ENCODE peak calls at places on chromosomes 7 and 10, in ten cellular contexts. W is Peyer's patch; S is thyroid gland; Y is CD8-positive, alpha-beta T cell; B is cardiac fibroblast; U is WTC11; H is HL-60; O is psoas muscle; A is lower leg skin; Q is DND-41. Z is an unnamed sample.

GRCh38 chr10:34433241-34434076 is 381.6 kb downstream of the PARD3 start:
- DNase-seq in W (no peak), S (no peak), Y (no peak), B (peak), U (no peak), H (no peak), O (no peak), A (no peak), Q (no peak), Z (no peak)

GRCh38 chr7:69656890-69657289 is 58.6 kb downstream of the AUTS2 start:
- DNase-seq in W (no peak), S (no peak), Y (no peak), B (peak), U (no peak), H (no peak), O (peak), A (peak), Q (no peak), Z (peak)

GRCh38 chr10:77667426-77668324 is 30.1 kb upstream of the KCNMA1 start:
- DNase-seq in W (no peak), S (no peak), Y (no peak), B (no peak), U (no peak), H (no peak), O (no peak), A (no peak), Q (no peak), Z (no peak)

GRCh38 chr10:29920408-29921070 is 138.8 kb downstream of the JCAD start:
- DNase-seq in W (no peak), S (no peak), Y (no peak), B (no peak), U (no peak), H (no peak), O (no peak), A (no peak), Q (no peak), Z (no peak)

GRCh38 chr7:108464743-108465142 is 8.5 kb upstream of the NRCAM start:
- DNase-seq in W (no peak), S (no peak), Y (no peak), B (no peak), U (no peak), H (no peak), O (no peak), A (no peak), Q (no peak), Z (no peak)

GRCh38 chr10:91432175-91432574 is 22.0 kb downstream of the HECTD2 start:
- DNase-seq in W (no peak), S (no peak), Y (no peak), B (no peak), U (no peak), H (no peak), O (no peak), A (no peak), Q (no peak), Z (no peak)

GRCh38 chr10:125231116-125231812 is 70.9 kb upstream of the CTBP2 start:
- DNase-seq in W (no peak), S (no peak), Y (no peak), B (peak), U (peak), H (no peak), O (peak), A (peak), Q (no peak), Z (peak)

GRCh38 chr10:71128311-71129010 is 83.9 kb upstream of the UNC5B start:
- DNase-seq in W (no peak), S (no peak), Y (no peak), B (peak), U (no peak), H (no peak), O (no peak), A (peak), Q (no peak), Z (no peak)

GRCh38 chr7:106480161-106480579 is 180.8 kb downstream of the CCDC71L start:
- DNase-seq in W (no peak), S (no peak), Y (no peak), B (no peak), U (no peak), H (no peak), O (no peak), A (no peak), Q (no peak), Z (no peak)

GRCh38 chr10:3526721-3527120 is 258.3 kb downstream of the KLF6 start:
- DNase-seq in W (no peak), S (no peak), Y (no peak), B (peak), U (no peak), H (no peak), O (no peak), A (no peak), Q (no peak), Z (no peak)

GRCh38 chr7:7736671-7737070 is 18.3 kb upstream of the RPA3 start:
- DNase-seq in W (no peak), S (no peak), Y (no peak), B (no peak), U (peak), H (no peak), O (no peak), A (no peak), Q (no peak), Z (no peak)

GRCh38 chr7:158052381-158053095 is 535.1 kb downstream of the PTPRN2 start:
- DNase-seq in W (peak), S (no peak), Y (no peak), B (no peak), U (no peak), H (no peak), O (no peak), A (peak), Q (no peak), Z (no peak)

GRCh38 chr7:89064831-89065230 is 269.3 kb upstream of the TEX47 start:
- DNase-seq in W (no peak), S (no peak), Y (no peak), B (no peak), U (no peak), H (no peak), O (no peak), A (no peak), Q (no peak), Z (no peak)

GRCh38 chr7:36686499-36686898 is 37.8 kb downstream of the AOAH start:
- DNase-seq in W (no peak), S (no peak), Y (peak), B (peak), U (no peak), H (no peak), O (no peak), A (no peak), Q (peak), Z (no peak)

GRCh38 chr7:151877911-151878835 is 1.3 kb upstream of the PRKAG2 start:
- DNase-seq in W (peak), S (no peak), Y (no peak), B (no peak), U (no peak), H (no peak), O (no peak), A (no peak), Q (no peak), Z (no peak)

GRCh38 chr10:32005050-32005449 is 51.2 kb downstream of the KIF5B start:
- DNase-seq in W (no peak), S (no peak), Y (peak), B (peak), U (peak), H (no peak), O (no peak), A (no peak), Q (peak), Z (peak)

GRCh38 chr7:2049782-2050510 is 182.8 kb downstream of the MAD1L1 start:
- DNase-seq in W (no peak), S (no peak), Y (no peak), B (no peak), U (no peak), H (no peak), O (peak), A (no peak), Q (no peak), Z (no peak)

GRCh38 chr10:98172495-98172894 is 38.0 kb downstream of the R3HCC1L start:
- DNase-seq in W (no peak), S (no peak), Y (no peak), B (no peak), U (no peak), H (no peak), O (no peak), A (no peak), Q (no peak), Z (no peak)

GRCh38 chr10:3203198-3203597 is 30.6 kb upstream of the PITRM1 start:
- DNase-seq in W (no peak), S (no peak), Y (no peak), B (no peak), U (no peak), H (no peak), O (no peak), A (no peak), Q (no peak), Z (no peak)

GRCh38 chr10:93061594-93062498 is 1.2 kb downstream of the CYP26C1 start:
- DNase-seq in W (peak), S (no peak), Y (no peak), B (peak), U (no peak), H (no peak), O (no peak), A (no peak), Q (no peak), Z (no peak)

GRCh38 chr10:131909929-131910328 is 9.1 kb downstream of the PPP2R2D start:
- DNase-seq in W (no peak), S (no peak), Y (no peak), B (no peak), U (no peak), H (no peak), O (no peak), A (no peak), Q (no peak), Z (no peak)

GRCh38 chr10:30540286-30540685 is 89.3 kb downstream of the LYZL2 start:
- DNase-seq in W (no peak), S (no peak), Y (no peak), B (no peak), U (no peak), H (no peak), O (no peak), A (no peak), Q (no peak), Z (no peak)

GRCh38 chr7:117274951-117275350 is 47.9 kb downstream of the WNT2 start:
- DNase-seq in W (no peak), S (no peak), Y (no peak), B (no peak), U (no peak), H (no peak), O (no peak), A (no peak), Q (no peak), Z (no peak)

GRCh38 chr10:792792-793100 is 103.3 kb upstream of the DIP2C start:
- DNase-seq in W (no peak), S (no peak), Y (no peak), B (peak), U (no peak), H (no peak), O (no peak), A (peak), Q (no peak), Z (no peak)

GRCh38 chr10:93461124-93461806 is 20.9 kb downstream of the MYOF start:
- DNase-seq in W (no peak), S (peak), Y (no peak), B (peak), U (no peak), H (no peak), O (no peak), A (no peak), Q (no peak), Z (no peak)

GRCh38 chr7:108613147-108613948 is 43.7 kb downstream of the DNAJB9 start:
- DNase-seq in W (no peak), S (no peak), Y (no peak), B (peak), U (no peak), H (peak), O (no peak), A (no peak), Q (no peak), Z (peak)

GRCh38 chr7:92813390-92814024 is 22.9 kb downstream of the CDK6 start:
- DNase-seq in W (no peak), S (no peak), Y (no peak), B (peak), U (no peak), H (no peak), O (no peak), A (no peak), Q (peak), Z (no peak)

GRCh38 chr7:99106411-99106810 is 37.5 kb downstream of the SMURF1 start:
- DNase-seq in W (no peak), S (no peak), Y (no peak), B (no peak), U (no peak), H (no peak), O (no peak), A (no peak), Q (no peak), Z (no peak)

DNA sequence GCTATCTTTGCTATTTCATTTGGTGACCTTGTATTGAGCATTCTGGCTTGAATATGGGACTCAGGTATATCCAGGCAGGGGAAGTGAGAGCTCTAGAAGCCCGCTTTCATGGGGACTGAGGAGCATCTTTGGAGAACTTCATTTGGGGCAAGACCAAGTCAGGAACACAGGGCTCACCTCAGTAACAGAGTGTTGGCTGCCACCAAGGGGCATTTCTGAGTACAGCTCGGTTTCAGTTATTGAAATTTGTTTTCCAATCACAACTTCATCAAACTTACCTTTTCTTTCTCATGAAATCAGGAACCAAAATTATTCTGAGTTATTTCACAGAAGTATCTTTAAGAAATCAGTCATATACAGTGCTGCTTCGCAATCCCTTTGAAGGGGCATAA is 337.2 kb downstream of the C7orf25 start:
- DNase-seq in W (no peak), S (no peak), Y (no peak), B (no peak), U (no peak), H (no peak), O (no peak), A (no peak), Q (no peak), Z (peak)
- TF ChIP-seq CTCF in W (peak), S (no peak), Y (no peak), B (peak), U (no peak), H (no peak), O (peak), A (no peak), Q (peak), Z (peak)

GRCh38 chr7:90453931-90454330 is 15.5 kb upstream of the PTTG1IP2 start:
- DNase-seq in W (no peak), S (no peak), Y (no peak), B (no peak), U (no peak), H (no peak), O (no peak), A (no peak), Q (no peak), Z (no peak)

GRCh38 chr7:90459888-90460287 is 9.6 kb upstream of the PTTG1IP2 start:
- DNase-seq in W (no peak), S (no peak), Y (no peak), B (peak), U (no peak), H (no peak), O (no peak), A (no peak), Q (no peak), Z (peak)

GRCh38 chr7:90453259-90453891 is 16.1 kb upstream of the PTTG1IP2 start:
- DNase-seq in W (no peak), S (no peak), Y (no peak), B (no peak), U (no peak), H (no peak), O (no peak), A (no peak), Q (no peak), Z (no peak)

GRCh38 chr7:90458104-90458503 is 11.3 kb upstream of the PTTG1IP2 start:
- DNase-seq in W (no peak), S (no peak), Y (no peak), B (no peak), U (no peak), H (no peak), O (no peak), A (no peak), Q (no peak), Z (no peak)

DNA sequence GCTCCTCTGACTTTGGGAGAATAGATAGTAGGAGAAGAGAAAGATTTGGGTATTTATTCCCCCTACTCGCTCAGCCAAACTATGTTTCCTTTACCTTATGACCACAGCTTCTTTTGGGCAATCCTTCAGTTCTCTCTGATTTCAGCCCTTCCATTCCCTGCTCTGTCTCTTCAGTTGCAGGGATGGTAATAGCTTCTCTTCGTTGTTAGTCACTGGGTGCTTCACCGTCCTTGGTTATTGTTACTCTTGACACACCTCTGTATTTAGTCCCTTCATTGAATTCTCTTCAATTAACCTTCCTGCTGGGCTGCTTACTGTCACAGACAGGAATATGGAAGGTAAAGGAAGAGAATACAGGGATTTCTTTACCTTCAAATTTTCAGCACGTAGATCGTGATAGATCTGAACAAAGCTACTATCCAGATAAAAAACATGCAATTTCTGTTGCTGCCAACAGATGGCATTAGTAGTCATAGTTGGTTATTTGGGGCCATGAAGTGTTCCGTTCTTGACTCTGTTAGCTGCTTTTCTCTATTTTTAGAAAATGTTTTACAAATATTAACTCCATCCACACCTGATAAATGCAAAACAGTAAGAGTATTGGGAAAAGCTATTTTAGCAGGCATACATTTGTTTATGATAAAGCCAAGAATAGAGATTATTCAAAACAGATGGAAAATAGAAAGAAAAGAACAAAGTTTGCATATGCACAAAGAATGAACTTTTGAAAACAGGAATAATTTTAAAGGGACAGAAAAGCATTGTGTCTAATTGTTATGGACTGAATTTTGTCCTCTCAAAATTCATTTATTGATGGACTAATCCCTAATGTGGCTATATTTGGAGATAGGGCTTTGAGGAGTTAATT is 14.0 kb upstream of the PTTG1IP2 start:
- DNase-seq in W (no peak), S (no peak), Y (no peak), B (peak), U (no peak), H (peak), O (no peak), A (no peak), Q (no peak), Z (peak)
- TF ChIP-seq CTCF in W (peak), S (peak), Y (peak), B (peak), U (peak), H (peak), O (peak), A (no peak), Q (peak), Z (peak)

DNA sequence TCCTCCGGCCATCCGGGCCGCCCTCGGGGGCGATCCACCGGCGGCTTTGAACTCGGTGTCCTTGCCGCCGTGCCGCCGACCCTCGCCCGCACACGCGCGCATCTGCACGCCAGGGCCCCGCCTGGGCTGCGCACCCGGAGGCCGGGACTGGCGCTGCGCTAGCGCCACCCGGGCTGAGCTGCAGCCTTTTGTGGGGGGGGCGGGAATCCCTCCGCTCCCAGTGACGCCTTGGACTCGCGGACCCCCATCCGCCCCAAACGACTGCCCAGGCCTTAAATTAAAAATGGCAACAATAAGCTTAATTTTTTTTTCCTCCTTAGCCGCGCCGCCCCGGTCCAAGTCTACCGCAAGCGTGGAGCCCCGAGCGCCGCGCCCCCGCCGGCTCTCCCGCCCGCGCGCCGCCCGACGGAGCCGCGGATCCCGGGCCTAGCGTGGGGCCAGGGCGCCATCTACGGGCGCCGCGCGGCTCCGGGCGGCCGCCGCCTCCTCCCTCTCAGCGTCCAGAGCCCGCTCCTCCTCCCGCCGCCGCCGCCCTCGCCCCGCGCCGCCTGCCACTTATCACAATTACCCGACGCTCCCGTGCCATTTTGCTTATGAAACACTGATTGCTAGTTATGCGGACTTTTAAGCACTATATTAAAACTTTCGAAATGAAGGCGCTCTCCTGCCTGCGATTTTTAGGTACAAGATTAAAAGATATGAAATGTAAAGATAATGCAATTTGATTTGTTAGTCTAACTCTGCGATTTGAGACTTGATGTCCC is 7.5 kb upstream of the EBF3 start:
- DNase-seq in W (peak), S (peak), Y (no peak), B (peak), U (peak), H (peak), O (peak), A (no peak), Q (no peak), Z (peak)
- TF ChIP-seq CTCF in W (peak), S (no peak), Y (no peak), B (peak), U (no peak), H (no peak), O (peak), A (no peak), Q (no peak), Z (peak)

DNA sequence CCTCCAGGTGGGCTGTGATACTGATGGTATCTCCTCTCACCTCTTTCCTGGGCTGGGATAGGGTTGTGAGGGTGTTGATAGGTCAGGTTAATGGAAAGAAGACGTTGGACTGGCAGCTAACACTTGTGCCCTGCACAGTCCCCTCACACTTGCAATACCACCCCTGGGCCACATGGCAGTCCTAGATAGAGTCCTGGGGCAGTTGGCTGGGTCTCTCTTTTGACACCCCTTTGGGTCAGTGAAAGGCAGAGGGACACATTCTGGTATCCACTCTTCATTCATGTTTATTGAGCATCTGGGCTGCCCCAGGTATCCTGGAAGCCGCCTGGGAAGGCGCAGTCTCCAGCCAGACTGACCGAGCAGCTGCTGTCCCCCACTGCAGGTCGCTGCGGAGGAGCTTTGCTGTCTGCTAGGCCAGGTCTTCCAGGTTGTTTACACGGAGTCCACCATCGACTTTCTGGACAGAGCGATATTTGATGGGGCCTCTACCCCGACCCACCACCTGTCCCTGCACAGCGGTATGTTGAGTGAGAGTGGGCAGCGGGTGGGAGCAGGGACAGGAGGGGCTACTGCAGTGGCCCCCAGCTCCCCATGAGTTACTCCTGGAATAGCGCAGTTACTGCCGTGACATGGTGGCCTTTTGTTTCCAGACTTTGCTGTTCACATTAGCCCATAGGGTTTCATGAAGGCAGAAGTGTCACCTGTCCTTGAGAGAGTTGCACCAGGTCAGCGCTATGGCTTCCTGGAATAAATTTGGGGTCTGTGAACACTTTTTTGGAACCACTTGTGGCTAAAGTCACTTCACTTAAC is 19.1 kb downstream of the NACAD start:
- DNase-seq in W (no peak), S (no peak), Y (no peak), B (no peak), U (no peak), H (no peak), O (no peak), A (peak), Q (no peak), Z (no peak)
- TF ChIP-seq CTCF in W (no peak), S (no peak), Y (no peak), B (no peak), U (no peak), H (no peak), O (no peak), A (no peak), Q (peak), Z (no peak)

GRCh38 chr10:10235003-10235402 is 782.7 kb upstream of the CELF2 start:
- DNase-seq in W (no peak), S (no peak), Y (no peak), B (no peak), U (no peak), H (no peak), O (no peak), A (no peak), Q (no peak), Z (no peak)

GRCh38 chr10:10233256-10233655 is 784.4 kb upstream of the CELF2 start:
- DNase-seq in W (no peak), S (no peak), Y (no peak), B (peak), U (no peak), H (no peak), O (no peak), A (no peak), Q (no peak), Z (no peak)
- TF ChIP-seq CTCF in W (no peak), S (no peak), Y (no peak), B (no peak), U (no peak), H (no peak), O (no peak), A (no peak), Q (no peak), Z (no peak)